ENCODE peak calls at places on chromosomes 2 and 18, in eight cellular contexts. J, D, Y, P, C, L, W and N are unnamed samples.

GRCh38 chr2:240903191-240904060 is 2.7 kb upstream of the CROCC2 start:
- DNase-seq in L (no peak), D (peak), C (no peak), P (peak), W (no peak), Y (no peak), J (no peak), N (no peak)

GRCh38 chr2:48480526-48480925 is 49.4 kb upstream of the STON1 start:
- DNase-seq in Y (no peak), C (no peak), W (no peak), P (no peak), L (peak), J (no peak), D (no peak), N (no peak)

GRCh38 chr2:69453475-69454129 is 16.4 kb upstream of the NFU1 start:
- DNase-seq in C (no peak), J (no peak), W (no peak), D (no peak), L (no peak), Y (no peak), P (no peak), N (no peak)

GRCh38 chr2:3959372-3959771 is 256.0 kb downstream of the DCDC2C start:
- DNase-seq in J (peak), W (peak), D (no peak), C (no peak), Y (peak), P (no peak), L (no peak), N (no peak)

GRCh38 chr18:73549236-73549635 is 598.4 kb downstream of the FBXO15 start:
- DNase-seq in L (peak), C (no peak), D (no peak), P (no peak), W (no peak), J (no peak), Y (no peak), N (no peak)

GRCh38 chr2:65382776-65383357 is 49.5 kb downstream of the SPRED2 start:
- DNase-seq in Y (no peak), P (peak), L (peak), J (no peak), W (peak), C (peak), D (peak), N (no peak)

GRCh38 chr2:149422337-149422990 is 92.1 kb downstream of the LYPD6 start:
- DNase-seq in C (no peak), J (no peak), Y (no peak), D (no peak), W (peak), L (peak), P (no peak), N (no peak)

GRCh38 chr2:100235098-100235497 is 87.2 kb downstream of the LONRF2 start:
- DNase-seq in L (no peak), P (no peak), W (no peak), J (no peak), D (no peak), C (no peak), Y (no peak), N (no peak)

GRCh38 chr2:98891591-98891990 is 44.4 kb downstream of the CRACDL start:
- DNase-seq in Y (no peak), D (no peak), W (no peak), C (no peak), J (no peak), L (no peak), P (no peak), N (no peak)

GRCh38 chr2:130183500-130184373 is 1.7 kb downstream of the MZT2B start:
- DNase-seq in P (peak), Y (no peak), L (peak), C (no peak), J (peak), W (peak), D (peak), N (no peak)

GRCh38 chr18:76451475-76452331 is 43.3 kb downstream of the ZNF516 start:
- DNase-seq in Y (no peak), D (no peak), P (no peak), J (peak), W (no peak), L (no peak), C (no peak), N (peak)

GRCh38 chr18:56789004-56789888 is 138.1 kb downstream of the WDR7 start:
- DNase-seq in P (peak), L (no peak), D (no peak), C (no peak), Y (no peak), W (peak), J (peak), N (no peak)

GRCh38 chr2:223026357-223027110 is 25.5 kb upstream of the KCNE4 start:
- DNase-seq in W (peak), Y (no peak), C (no peak), J (no peak), D (no peak), L (no peak), P (no peak), N (no peak)

GRCh38 chr2:65361623-65362022 is 70.8 kb downstream of the SPRED2 start:
- DNase-seq in P (no peak), L (peak), W (no peak), Y (no peak), C (no peak), J (no peak), D (no peak), N (no peak)

GRCh38 chr2:96205238-96205637 is 3.4 kb downstream of the STARD7 start:
- DNase-seq in W (peak), Y (no peak), J (no peak), P (no peak), C (no peak), D (no peak), L (no peak), N (peak)

GRCh38 chr18:50458796-50459195 is 84.0 kb downstream of the SKA1 start:
- DNase-seq in C (no peak), W (no peak), L (no peak), Y (no peak), D (no peak), J (no peak), P (no peak), N (no peak)

GRCh38 chr2:146634256-146635068 is 1210.4 kb upstream of the ACVR2A start:
- DNase-seq in Y (no peak), D (no peak), W (peak), L (peak), P (no peak), C (peak), J (no peak), N (no peak)

GRCh38 chr2:159960413-159960812 is 102.0 kb downstream of the PLA2R1 start:
- DNase-seq in W (peak), J (no peak), D (no peak), C (peak), L (peak), Y (no peak), P (no peak), N (no peak)

GRCh38 chr18:79849328-79850207 is 51.8 kb downstream of the KCNG2 start:
- DNase-seq in L (no peak), Y (no peak), D (no peak), J (no peak), P (no peak), W (no peak), C (no peak), N (no peak)

GRCh38 chr18:49876536-49876935 is 63.2 kb upstream of the ACAA2 start:
- DNase-seq in W (peak), P (no peak), D (no peak), J (no peak), C (no peak), Y (no peak), L (no peak), N (no peak)

GRCh38 chr2:196739031-196739430 is 60.5 kb downstream of the GTF3C3 start:
- DNase-seq in D (no peak), W (no peak), L (no peak), Y (no peak), C (no peak), P (no peak), J (no peak), N (no peak)

DNA sequence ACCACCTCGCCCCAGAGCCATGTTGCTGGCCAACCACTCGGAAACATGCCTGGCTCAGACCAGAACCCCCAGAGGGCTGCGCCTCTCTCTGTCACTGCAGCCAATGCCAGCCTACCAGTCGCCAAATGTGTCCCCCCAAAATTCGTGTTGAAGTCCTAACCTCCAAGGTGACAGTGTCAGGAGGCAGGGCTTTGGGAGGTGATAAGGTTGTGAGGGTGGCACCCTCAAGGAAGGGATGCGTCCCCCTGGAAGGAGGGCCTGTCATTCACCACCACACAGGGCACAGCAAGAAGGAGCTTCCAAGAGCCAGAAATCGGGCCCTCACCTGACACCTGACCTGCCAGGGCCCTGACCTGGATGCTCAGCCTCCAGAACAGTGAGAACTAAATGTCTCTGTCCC is 291.9 kb upstream of the SALL3 start:
- DNase-seq in C (no peak), D (no peak), J (no peak), Y (no peak), W (no peak), L (no peak), P (no peak), N (no peak)
- H3K4me3 ChIP-seq in C (no peak), D (no peak), J (no peak), Y (no peak), W (no peak), L (no peak), P (no peak), N (no peak)

DNA sequence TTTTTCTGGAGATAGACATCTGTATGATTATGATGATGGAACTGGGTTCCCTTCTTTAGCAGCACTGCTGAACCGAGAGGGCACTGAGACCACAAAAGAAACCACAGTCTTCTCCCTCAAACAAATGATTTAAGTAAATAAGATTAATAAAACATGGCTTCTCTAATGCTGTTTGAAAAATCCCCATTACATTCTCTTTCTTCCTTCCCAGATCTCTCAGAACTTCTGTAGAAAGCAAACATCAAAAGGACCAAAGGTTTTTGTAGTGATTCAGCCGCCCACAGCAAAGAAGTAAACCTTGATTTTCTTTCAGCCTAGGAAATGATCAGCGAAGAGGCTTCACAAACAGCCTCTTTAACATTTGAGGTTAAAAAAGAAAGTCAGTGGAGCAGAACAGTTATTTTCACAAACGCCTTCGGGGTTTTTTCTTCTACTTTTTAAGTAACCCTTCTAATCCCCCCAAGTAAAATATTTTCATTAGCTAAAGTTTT is 89.4 kb downstream of the UPP2 start:
- DNase-seq in C (no peak), Y (no peak), L (no peak), W (no peak), D (no peak), J (peak), P (no peak), N (no peak)
- H3K4me3 ChIP-seq in C (no peak), Y (no peak), L (no peak), W (no peak), D (peak), J (no peak), P (peak), N (no peak)

GRCh38 chr18:11982981-11983380 is 1.7 kb downstream of the IMPA2 start:
- DNase-seq in J (no peak), D (no peak), Y (no peak), W (no peak), P (no peak), C (no peak), L (no peak), N (no peak)
- H3K4me3 ChIP-seq in J (peak), D (peak), Y (peak), W (no peak), P (peak), C (no peak), L (no peak), N (peak)

GRCh38 chr2:176101216-176101845 is 1.7 kb downstream of the HOXD12 start:
- DNase-seq in J (no peak), W (no peak), D (no peak), C (no peak), Y (no peak), P (no peak), L (no peak), N (no peak)

GRCh38 chr2:176099159-176099736 is 347 bp upstream of the HOXD12 start:
- DNase-seq in L (no peak), Y (no peak), C (no peak), P (no peak), W (no peak), J (no peak), D (no peak), N (no peak)

GRCh38 chr2:176098366-176099158 is 1.0 kb upstream of the HOXD12 start:
- DNase-seq in C (no peak), L (no peak), Y (no peak), D (no peak), J (no peak), W (no peak), P (no peak), N (no peak)

GRCh38 chr2:176100547-176101140 is 1.0 kb downstream of the HOXD12 start:
- DNase-seq in D (no peak), J (no peak), Y (no peak), L (no peak), C (no peak), P (no peak), W (no peak), N (no peak)

DNA sequence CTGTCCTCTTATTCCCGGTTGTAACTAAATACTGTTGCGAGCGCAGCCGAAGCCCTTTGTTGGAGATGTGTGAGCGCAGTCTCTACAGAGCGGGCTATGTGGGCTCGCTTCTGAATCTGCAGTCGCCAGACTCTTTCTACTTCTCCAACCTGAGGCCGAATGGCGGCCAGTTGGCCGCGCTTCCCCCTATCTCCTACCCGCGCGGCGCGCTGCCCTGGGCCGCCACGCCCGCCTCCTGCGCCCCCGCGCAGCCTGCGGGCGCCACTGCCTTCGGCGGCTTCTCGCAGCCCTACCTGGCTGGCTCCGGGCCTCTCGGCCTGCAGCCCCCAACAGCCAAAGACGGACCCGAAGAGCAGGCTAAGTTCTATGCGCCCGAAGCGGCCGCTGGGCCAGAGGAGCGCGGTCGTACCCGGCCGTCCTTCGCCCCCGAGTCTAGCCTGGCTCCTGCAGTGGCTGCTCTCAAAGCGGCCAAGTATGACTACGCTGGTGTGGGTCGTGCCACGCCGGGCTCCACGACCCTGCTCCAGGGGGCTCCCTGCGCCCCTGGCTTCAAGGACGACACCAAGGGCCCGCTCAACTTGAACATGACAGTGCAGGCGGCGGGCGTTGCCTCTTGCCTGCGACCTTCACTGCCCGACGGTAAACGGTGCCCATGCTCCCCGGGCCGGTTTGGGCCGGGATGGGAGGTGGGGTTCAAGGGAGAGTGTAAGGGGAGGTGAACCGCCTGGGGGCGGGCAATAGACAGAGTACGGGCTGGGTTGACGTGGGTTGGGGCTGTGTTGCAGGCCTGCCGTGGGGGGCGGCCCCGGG is at the start of gene HOXD12:
- DNase-seq in C (no peak), Y (no peak), D (no peak), W (no peak), L (no peak), P (no peak), J (no peak), N (no peak)
- H3K4me3 ChIP-seq in C (no peak), Y (peak), D (no peak), W (no peak), L (no peak), P (no peak), J (peak), N (no peak)

GRCh38 chr2:720842-721241 is 43.6 kb upstream of the TMEM18 start:
- DNase-seq in Y (no peak), L (no peak), J (no peak), P (no peak), W (no peak), D (no peak), C (no peak), N (no peak)
- H3K4me3 ChIP-seq in Y (no peak), L (no peak), J (no peak), P (no peak), W (no peak), D (no peak), C (no peak), N (no peak)

GRCh38 chr2:145022671-145023330 is 502.9 kb upstream of the ZEB2 start:
- DNase-seq in D (no peak), Y (no peak), W (peak), L (peak), J (no peak), C (peak), P (no peak), N (no peak)
- H3K4me3 ChIP-seq in D (no peak), Y (no peak), W (no peak), L (no peak), J (no peak), C (no peak), P (no peak), N (no peak)

GRCh38 chr2:231615058-231615671 is 22.5 kb downstream of the TEX44 start:
- DNase-seq in P (peak), W (no peak), C (no peak), L (no peak), D (no peak), Y (no peak), J (peak), N (no peak)
- H3K4me3 ChIP-seq in P (peak), W (peak), C (peak), L (peak), D (peak), Y (peak), J (peak), N (peak)